ENCODE peak calls at places on chromosome 9, in four cellular contexts. V is fibroblast of lung, I is adrenal gland, E is esophagus squamous epithelium. R is an unnamed sample.

GRCh38 chr9:36163840-36164175 is 5.4 kb upstream of the CCIN start:
- DNase-seq in V (peak; percentile 79), I (no peak), E (no peak), R (peak; percentile 43)

GRCh38 chr9:89755835-89756234 is 151.0 kb downstream of the GADD45G start:
- DNase-seq in V (peak; percentile 62), I (peak; percentile 72), E (no peak), R (no peak)

GRCh38 chr9:110832916-110833315 is 164.3 kb downstream of the MUSK start:
- DNase-seq in V (peak; percentile 32), I (no peak), E (no peak), R (no peak)

GRCh38 chr9:87818308-87818707 is 64.4 kb upstream of the SPATA31E1 start:
- DNase-seq in V (no peak), I (no peak), E (no peak), R (no peak)

GRCh38 chr9:83523684-83524083 is 14.5 kb downstream of the FRMD3 start:
- DNase-seq in V (no peak), I (no peak), E (no peak), R (no peak)

GRCh38 chr9:27398982-27399653 is 102.2 kb upstream of the EQTN start:
- DNase-seq in V (no peak), I (no peak), E (no peak), R (no peak)

GRCh38 chr9:137589441-137590122 is 730 bp downstream of the ZMYND19 start:
- DNase-seq in V (peak; percentile 20), I (no peak), E (no peak), R (no peak)

GRCh38 chr9:89354471-89354870 is 36.2 kb downstream of the SECISBP2 start:
- DNase-seq in V (no peak), I (no peak), E (no peak), R (no peak)

GRCh38 chr9:129763235-129763917 is 10.5 kb upstream of the PTGES start:
- DNase-seq in V (peak; percentile 59), I (no peak), E (no peak), R (peak; percentile 18)

GRCh38 chr9:78932849-78933627 is 636.1 kb downstream of the PSAT1 start:
- DNase-seq in V (peak; percentile 84), I (no peak), E (no peak), R (peak; percentile 71)

GRCh38 chr9:127168756-127169506 is 46.5 kb upstream of the ANGPTL2 start:
- DNase-seq in V (no peak), I (peak; percentile 43), E (no peak), R (no peak)

GRCh38 chr9:31848505-31849285 is 535.7 kb upstream of the ACO1 start:
- DNase-seq in V (no peak), I (no peak), E (no peak), R (no peak)

GRCh38 chr9:36486454-36486932 is 86.2 kb upstream of the MELK start:
- DNase-seq in V (peak; percentile 28), I (peak; percentile 61), E (no peak), R (no peak)

GRCh38 chr9:88816141-88816540 is 175.1 kb upstream of the S1PR3 start:
- DNase-seq in V (peak; percentile 97), I (no peak), E (no peak), R (peak; percentile 61)

GRCh38 chr9:123069010-123069481 is 35.6 kb downstream of the GPR21 start:
- DNase-seq in V (peak; percentile 95), I (no peak), E (no peak), R (peak; percentile 90)

GRCh38 chr9:89274838-89275237 is 36.2 kb upstream of the CKS2 start:
- DNase-seq in V (peak; percentile 97), I (no peak), E (no peak), R (peak; percentile 97)

GRCh38 chr9:111661150-111661801 is at the start of gene GNG10:
- DNase-seq in V (peak; percentile 58), I (peak; percentile 66), E (no peak), R (peak; percentile 16)

GRCh38 chr9:134663084-134663483 is 21.5 kb downstream of the COL5A1 start:
- DNase-seq in V (no peak), I (no peak), E (no peak), R (no peak)

GRCh38 chr9:134661791-134662142 is 20.2 kb downstream of the COL5A1 start:
- DNase-seq in V (peak; percentile 86), I (no peak), E (no peak), R (peak; percentile 93)

GRCh38 chr9:134664446-134664845 is 22.8 kb downstream of the COL5A1 start:
- DNase-seq in V (no peak), I (no peak), E (no peak), R (no peak)

GRCh38 chr9:134662143-134662876 is 20.7 kb downstream of the COL5A1 start:
- DNase-seq in V (peak; percentile 91), I (peak; percentile 68), E (no peak), R (peak; percentile 96)

GRCh38 chr9:134663753-134664415 is 22.3 kb downstream of the COL5A1 start:
- DNase-seq in V (no peak), I (no peak), E (no peak), R (no peak)
- TF ChIP-seq CTCF in V (peak; percentile 46), I (no peak), E (no peak), R (peak; percentile 75)

GRCh38 chr9:69339620-69340019 is 14.6 kb downstream of the ENTREP1 start:
- DNase-seq in V (no peak), I (no peak), E (no peak), R (no peak)
- TF ChIP-seq CTCF in V (no peak), I (no peak), E (no peak), R (no peak)

GRCh38 chr9:133188843-133189180 is 20.2 kb downstream of the OBP2B start:
- DNase-seq in V (no peak), I (peak; percentile 43), E (no peak), R (no peak)

GRCh38 chr9:133186736-133187135 is 22.3 kb downstream of the OBP2B start:
- DNase-seq in V (no peak), I (no peak), E (no peak), R (no peak)

GRCh38 chr9:133187561-133188005 is 21.5 kb downstream of the OBP2B start:
- DNase-seq in V (no peak), I (no peak), E (no peak), R (no peak)

GRCh38 chr9:133189826-133190225 is 19.2 kb downstream of the OBP2B start:
- DNase-seq in V (no peak), I (peak; percentile 21), E (no peak), R (no peak)

GRCh38 chr9:133188006-133188842 is 20.8 kb downstream of the OBP2B start:
- DNase-seq in V (no peak), I (no peak), E (no peak), R (no peak)
- TF ChIP-seq CTCF in V (no peak), I (peak; percentile 10), E (peak; percentile 9), R (peak; percentile 43)

GRCh38 chr9:113501129-113501686 is 37.7 kb downstream of the RGS3 start:
- DNase-seq in V (no peak), I (peak; percentile 73), E (no peak), R (no peak)
- TF ChIP-seq CTCF in V (no peak), I (no peak), E (no peak), R (no peak)

DNA sequence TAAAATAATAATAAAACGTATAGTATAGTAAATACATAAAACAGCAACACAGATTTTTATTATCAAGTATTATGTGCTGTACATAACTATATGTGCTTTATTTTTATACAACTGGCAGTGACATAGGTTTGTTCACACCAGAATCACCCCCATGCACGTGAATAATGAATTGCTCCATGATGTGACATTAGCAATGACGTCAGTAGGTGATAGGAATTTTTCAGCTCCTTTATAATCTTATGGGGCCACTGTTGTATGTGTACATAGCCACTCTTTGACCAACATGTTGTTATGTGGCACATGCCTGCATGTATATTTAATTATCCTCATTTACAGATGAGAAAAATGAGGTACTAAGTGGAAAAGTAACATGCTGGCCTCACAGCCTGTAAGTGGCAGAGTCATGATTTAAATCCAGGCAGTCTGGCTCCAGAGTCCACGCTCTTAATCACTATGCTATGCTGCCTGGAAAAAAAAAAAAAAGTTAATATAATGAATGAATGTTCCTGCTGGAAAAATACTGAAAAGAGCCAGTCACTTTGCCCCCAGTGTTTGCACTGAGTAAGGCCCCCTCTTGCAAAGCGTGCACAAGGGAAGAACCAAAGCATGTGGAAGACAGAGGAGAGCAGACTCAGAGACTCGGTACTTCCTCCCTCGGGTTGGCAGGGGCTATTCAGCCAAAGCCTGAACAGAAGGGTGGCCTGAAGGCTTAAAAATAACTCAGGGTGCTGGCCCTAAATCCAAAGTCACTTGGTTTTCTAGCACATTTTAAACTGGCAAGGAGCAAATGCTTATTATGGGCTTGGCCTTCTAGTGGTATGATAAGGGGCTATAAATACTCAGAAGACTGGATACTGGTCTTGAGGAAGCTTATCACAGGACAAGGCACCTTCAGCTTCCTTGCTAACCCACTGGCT is 206.8 kb downstream of the GLIS3 start:
- DNase-seq in V (no peak), I (no peak), E (no peak), R (no peak)
- TF ChIP-seq CTCF in V (no peak), I (no peak), E (no peak), R (no peak)